ENCODE peak calls at places on chromosomes 11 and 22, in seven cellular contexts. L is colonic mucosa; V is dorsolateral prefrontal cortex; P is CD8-positive, alpha-beta T cell; H is mammary epithelial cell; T is GM06990; W is HAP-1. Z is an unnamed sample. For H3K27me3, the result is how much of the 10 kb centered on the place peaks cover.

GRCh38 chr11:62241095-62241494 is 944 bp upstream of the SCGB1D2 start:
- DNase-seq in L (no peak), V (no peak), P (no peak), H (no peak), T (no peak), W (no peak), Z (no peak)

GRCh38 chr11:92978226-92979111 is 9.0 kb downstream of the MTNR1B start:
- DNase-seq in L (no peak), V (peak), P (no peak), H (peak), T (no peak), W (no peak), Z (peak)

GRCh38 chr11:34809191-34810106 is 106.7 kb downstream of the APIP start:
- DNase-seq in L (no peak), V (no peak), P (no peak), H (peak), T (no peak), W (no peak), Z (no peak)

GRCh38 chr11:3203221-3204043 is 15.2 kb downstream of the MRGPRG start:
- DNase-seq in L (no peak), V (no peak), P (no peak), H (peak), T (no peak), W (no peak), Z (no peak)

GRCh38 chr22:43381693-43382092 is 30.1 kb upstream of the MPPED1 start:
- DNase-seq in L (no peak), V (no peak), P (no peak), H (no peak), T (no peak), W (no peak), Z (peak)

GRCh38 chr22:42217752-42218280 is 52.6 kb downstream of the TCF20 start:
- DNase-seq in L (no peak), V (no peak), P (no peak), H (no peak), T (no peak), W (peak), Z (no peak)

GRCh38 chr11:46451759-46452158 is 60.2 kb upstream of the CHRM4 start:
- DNase-seq in L (no peak), V (no peak), P (no peak), H (no peak), T (no peak), W (no peak), Z (no peak)

GRCh38 chr11:36109850-36110606 is 166.2 kb downstream of the LDLRAD3 start:
- DNase-seq in L (no peak), V (no peak), P (no peak), H (no peak), T (peak), W (peak), Z (no peak)

GRCh38 chr11:106309070-106309684 is 231.7 kb downstream of the AASDHPPT start:
- DNase-seq in L (no peak), V (no peak), P (no peak), H (no peak), T (no peak), W (no peak), Z (no peak)

GRCh38 chr11:94511932-94512781 is at the start of gene C11orf97:
- DNase-seq in L (peak), V (peak), P (peak), H (peak), T (peak), W (no peak), Z (peak)

GRCh38 chr11:68997124-68997994 is 15.7 kb downstream of the MRGPRF start:
- DNase-seq in L (peak), V (peak), P (no peak), H (no peak), T (no peak), W (no peak), Z (no peak)

GRCh38 chr11:107824668-107825369 is 33.8 kb downstream of the SLC35F2 start:
- DNase-seq in L (no peak), V (no peak), P (no peak), H (no peak), T (no peak), W (no peak), Z (no peak)

GRCh38 chr11:16778876-16779275 is 40.4 kb downstream of the C11orf58 start:
- DNase-seq in L (no peak), V (no peak), P (no peak), H (no peak), T (no peak), W (no peak), Z (no peak)

GRCh38 chr11:32187106-32187505 is 96.2 kb downstream of the RCN1 start:
- DNase-seq in L (no peak), V (no peak), P (no peak), H (no peak), T (no peak), W (no peak), Z (no peak)

GRCh38 chr11:36213050-36213840 is 76.0 kb downstream of the COMMD9 start:
- DNase-seq in L (no peak), V (peak), P (no peak), H (no peak), T (no peak), W (no peak), Z (no peak)

GRCh38 chr11:70606248-70606950 is 208.1 kb downstream of the CTTN start:
- DNase-seq in L (no peak), V (no peak), P (no peak), H (no peak), T (no peak), W (no peak), Z (no peak)

GRCh38 chr11:118002541-118003019 is 16.4 kb downstream of the IL10RA start:
- DNase-seq in L (peak), V (no peak), P (no peak), H (no peak), T (no peak), W (no peak), Z (no peak)

GRCh38 chr22:39351689-39352214 is 2.0 kb downstream of the SYNGR1 start:
- DNase-seq in L (no peak), V (no peak), P (no peak), H (peak), T (no peak), W (no peak), Z (peak)

GRCh38 chr22:35777335-35777975 is 59.8 kb downstream of the APOL5 start:
- DNase-seq in L (no peak), V (no peak), P (no peak), H (peak), T (no peak), W (no peak), Z (no peak)

GRCh38 chr11:125108469-125108868 is 3.0 kb downstream of the TMEM218 start:
- DNase-seq in L (no peak), V (no peak), P (no peak), H (no peak), T (no peak), W (no peak), Z (no peak)

GRCh38 chr11:71115770-71116434 is 136.5 kb downstream of the SHANK2 start:
- DNase-seq in L (no peak), V (no peak), P (no peak), H (no peak), T (no peak), W (no peak), Z (no peak)

GRCh38 chr11:68956142-68956541 is 24.6 kb downstream of the MRGPRD start:
- DNase-seq in L (no peak), V (no peak), P (peak), H (no peak), T (peak), W (no peak), Z (no peak)

GRCh38 chr11:2305140-2305861 is 3.5 kb downstream of the TSPAN32 start:
- DNase-seq in L (peak), V (peak), P (peak), H (peak), T (peak), W (peak), Z (peak)

GRCh38 chr11:102287963-102288744 is 29.1 kb upstream of the BIRC3 start:
- DNase-seq in L (peak), V (no peak), P (no peak), H (peak), T (peak), W (peak), Z (peak)

GRCh38 chr22:44797181-44797720 is 44.9 kb downstream of the ARHGAP8 start:
- DNase-seq in L (no peak), V (no peak), P (no peak), H (no peak), T (no peak), W (peak), Z (no peak)

GRCh38 chr22:44799077-44799931 is 46.9 kb downstream of the ARHGAP8 start:
- DNase-seq in L (no peak), V (no peak), P (no peak), H (no peak), T (no peak), W (no peak), Z (no peak)

GRCh38 chr22:44793106-44793505 is 40.7 kb downstream of the ARHGAP8 start:
- DNase-seq in L (no peak), V (no peak), P (no peak), H (no peak), T (no peak), W (no peak), Z (no peak)

GRCh38 chr22:44793506-44794225 is 41.3 kb downstream of the ARHGAP8 start:
- DNase-seq in L (no peak), V (no peak), P (no peak), H (no peak), T (no peak), W (no peak), Z (no peak)

GRCh38 chr22:44795701-44796630 is 43.6 kb downstream of the ARHGAP8 start:
- DNase-seq in L (no peak), V (no peak), P (no peak), H (no peak), T (no peak), W (no peak), Z (no peak)
- H3K27me3 ChIP-seq in L (under half), V (under half), P (under half), H (under half), T (under half), W (under half), Z (under half)

DNA sequence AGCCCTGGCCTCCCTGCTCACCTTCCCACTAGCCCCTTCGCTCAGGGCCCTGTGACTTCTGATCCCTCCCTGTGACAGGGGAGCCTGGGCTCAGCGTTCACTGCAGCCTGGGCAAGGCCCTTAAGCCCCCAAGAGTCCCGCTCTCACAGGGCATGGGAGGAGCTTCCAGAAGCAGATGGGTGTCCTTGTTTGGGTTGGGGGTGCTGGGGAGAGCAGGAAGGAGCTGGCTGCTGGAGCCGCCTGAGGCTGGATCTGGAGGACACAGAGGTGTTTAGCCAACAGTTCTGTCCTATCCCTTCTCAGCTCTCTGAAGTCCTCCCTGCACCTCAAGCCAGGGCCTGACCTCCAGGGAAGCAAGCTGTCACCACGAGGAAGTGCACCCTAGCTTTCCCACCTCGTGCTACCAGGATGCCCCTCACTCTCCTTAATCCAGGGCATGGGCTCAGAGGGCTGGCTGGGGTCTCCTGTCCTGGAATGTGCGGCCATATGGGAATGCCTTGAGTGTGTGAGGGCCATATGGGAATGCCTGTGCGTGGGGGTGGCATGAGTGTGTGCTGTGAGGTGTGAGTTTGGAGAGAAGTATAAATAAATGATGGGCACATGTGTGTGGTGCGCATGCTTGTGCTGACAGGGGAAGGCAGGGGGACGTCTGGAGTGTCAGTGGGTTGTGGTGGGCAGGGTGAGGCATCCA is 25.0 kb upstream of the TUB start:
- DNase-seq in L (no peak), V (no peak), P (no peak), H (no peak), T (no peak), W (no peak), Z (no peak)
- H3K27me3 ChIP-seq in L (under half), V (under half), P (under half), H (under half), T (under half), W (under half), Z (under half)

GRCh38 chr22:49521787-49522224 is 305.9 kb downstream of the BRD1 start:
- DNase-seq in L (no peak), V (peak), P (no peak), H (no peak), T (no peak), W (no peak), Z (no peak)
- H3K27me3 ChIP-seq in L (under half), V (under half), P (under half), H (under half), T (under half), W (under half), Z (under half)

GRCh38 chr11:1028291-1028540 is 8.3 kb downstream of the MUC6 start:
- DNase-seq in L (no peak), V (no peak), P (no peak), H (no peak), T (no peak), W (no peak), Z (no peak)
- H3K27me3 ChIP-seq in L (under half), V (under half), P (under half), H (under half), T (under half), W (under half), Z (under half)